ENCODE peak calls at places on chromosomes 12 and 14, in nine cellular contexts. M is EH; A is heart right ventricle; T is stimulated activated CD8-positive, alpha-beta memory T cell treated with anti-CD3 and anti-CD28 coated beads, Interleukin-2, amount 100 ng/mL, for 1 hour; L is globus pallidus; F is NCI-H1417; K is activated B cell treated with CpG ODN at 0.5 μM for 24 hours; O is C1 segment of cervical spinal cord; Y is activated CD8-positive, alpha-beta T cell treated with anti-CD3 and anti-CD28 coated beads for 36 hours. Q is an unnamed sample.

GRCh38 chr14:37864861-37865718 is 269.7 kb downstream of the TTC6 start:
- DNase-seq in M (peak), A (no peak), T (no peak), L (no peak), F (peak), K (no peak), O (no peak), Y (no peak), Q (no peak)

GRCh38 chr12:29741342-29742241 is 42.1 kb downstream of the TMTC1 start:
- DNase-seq in M (peak), A (no peak), T (no peak), L (no peak), F (no peak), K (no peak), O (no peak), Y (no peak), Q (no peak)

GRCh38 chr12:8033153-8034044 is 883 bp downstream of the FOXJ2 start:
- DNase-seq in M (peak), A (peak), T (no peak), L (peak), F (peak), K (peak), O (no peak), Y (peak), Q (no peak)

GRCh38 chr12:123934016-123934620 is 38.5 kb downstream of the CCDC92 start:
- DNase-seq in M (no peak), A (no peak), T (no peak), L (no peak), F (no peak), K (no peak), O (no peak), Y (no peak), Q (no peak)

GRCh38 chr14:73489481-73490175 is 1.1 kb upstream of the RIOX1 start:
- DNase-seq in M (peak), A (no peak), T (no peak), L (no peak), F (no peak), K (no peak), O (no peak), Y (no peak), Q (no peak)

GRCh38 chr12:118103231-118103600 is 595 bp downstream of the VSIG10 start:
- DNase-seq in M (peak), A (no peak), T (no peak), L (no peak), F (no peak), K (peak), O (no peak), Y (peak), Q (no peak)

GRCh38 chr14:69574266-69574953 is at the start of gene CCDC177:
- DNase-seq in M (peak), A (peak), T (peak), L (no peak), F (peak), K (peak), O (no peak), Y (peak), Q (peak)

GRCh38 chr12:28390716-28391452 is 200.6 kb downstream of the CCDC91 start:
- DNase-seq in M (peak), A (no peak), T (no peak), L (no peak), F (no peak), K (no peak), O (no peak), Y (no peak), Q (no peak)

GRCh38 chr14:85572021-85572420 is 42.1 kb downstream of the FLRT2 start:
- DNase-seq in M (no peak), A (no peak), T (no peak), L (no peak), F (no peak), K (no peak), O (no peak), Y (no peak), Q (no peak)

GRCh38 chr14:35883677-35884293 is 57.6 kb downstream of the BRMS1L start:
- DNase-seq in M (peak), A (no peak), T (no peak), L (peak), F (peak), K (no peak), O (peak), Y (peak), Q (no peak)

GRCh38 chr12:49983892-49984291 is 11.1 kb downstream of the AQP6 start:
- DNase-seq in M (peak), A (no peak), T (no peak), L (no peak), F (no peak), K (no peak), O (no peak), Y (no peak), Q (no peak)

GRCh38 chr12:56518570-56518969 is 3.0 kb upstream of the RBMS2 start:
- DNase-seq in M (peak), A (no peak), T (no peak), L (no peak), F (no peak), K (no peak), O (no peak), Y (no peak), Q (no peak)

GRCh38 chr12:66596189-66596588 is 82.7 kb downstream of the GRIP1 start:
- DNase-seq in M (no peak), A (no peak), T (no peak), L (no peak), F (no peak), K (no peak), O (no peak), Y (no peak), Q (no peak)

GRCh38 chr12:120402217-120402616 is 33.3 kb upstream of the MSI1 start:
- DNase-seq in M (peak), A (no peak), T (no peak), L (no peak), F (no peak), K (no peak), O (no peak), Y (no peak), Q (no peak)

GRCh38 chr14:89730692-89731091 is 223.8 kb downstream of the EFCAB11 start:
- DNase-seq in M (no peak), A (no peak), T (no peak), L (peak), F (no peak), K (no peak), O (no peak), Y (no peak), Q (no peak)

GRCh38 chr12:110861729-110862128 is 14.9 kb downstream of the CCDC63 start:
- DNase-seq in M (no peak), A (no peak), T (no peak), L (no peak), F (no peak), K (no peak), O (no peak), Y (no peak), Q (no peak)

Q was measured in central memory CD8-positive, alpha-beta T cell.